ENCODE peak calls at places on chromosomes 1 and 21, in six cellular contexts. One of them, this sample, is unnamed. For H3K4me1, the result is how much of the 10 kb centered on the place peaks cover.

GRCh38 chr21:39353295-39353694 is 4.4 kb upstream of the HMGN1 start:
- DNase-seq in PC-9: no peak
- DNase-seq in mesenchymal stem cell: peak
- DNase-seq in lung: no peak
- DNase-seq in aorta: no peak
- DNase-seq in fibroblast of lung: no peak
- DNase-seq in this sample: no peak

GRCh38 chr1:2988256-2988655 is 33.0 kb upstream of the ACTRT2 start:
- DNase-seq in mesenchymal stem cell: no peak
- DNase-seq in aorta: peak
- DNase-seq in fibroblast of lung: no peak
- DNase-seq in lung: no peak
- DNase-seq in PC-9: no peak
- DNase-seq in this sample: no peak

GRCh38 chr21:35077975-35078374 is 28.9 kb upstream of the RUNX1 start:
- DNase-seq in mesenchymal stem cell: no peak
- DNase-seq in PC-9: no peak
- DNase-seq in fibroblast of lung: peak
- DNase-seq in aorta: no peak
- DNase-seq in lung: no peak
- DNase-seq in this sample: no peak

GRCh38 chr1:231934797-231935196 is 308.2 kb downstream of the DISC1 start:
- DNase-seq in aorta: no peak
- DNase-seq in fibroblast of lung: peak
- DNase-seq in PC-9: no peak
- DNase-seq in lung: no peak
- DNase-seq in mesenchymal stem cell: no peak
- DNase-seq in this sample: no peak

GRCh38 chr1:20076695-20077461 is 6.9 kb downstream of the PLA2G5 start:
- DNase-seq in lung: no peak
- DNase-seq in aorta: no peak
- DNase-seq in mesenchymal stem cell: no peak
- DNase-seq in fibroblast of lung: peak
- DNase-seq in PC-9: no peak
- DNase-seq in this sample: no peak

GRCh38 chr1:27476222-27476621 is 13.7 kb downstream of the WASF2 start:
- DNase-seq in fibroblast of lung: no peak
- DNase-seq in lung: no peak
- DNase-seq in PC-9: no peak
- DNase-seq in mesenchymal stem cell: no peak
- DNase-seq in aorta: no peak
- DNase-seq in this sample: no peak

GRCh38 chr1:39346876-39347275 is 142.4 kb downstream of the MACF1 start:
- DNase-seq in mesenchymal stem cell: no peak
- DNase-seq in aorta: no peak
- DNase-seq in fibroblast of lung: no peak
- DNase-seq in PC-9: no peak
- DNase-seq in lung: no peak
- DNase-seq in this sample: no peak

GRCh38 chr21:39610705-39611104 is 2.0 kb upstream of the B3GALT5 start:
- DNase-seq in lung: no peak
- DNase-seq in PC-9: no peak
- DNase-seq in aorta: no peak
- DNase-seq in fibroblast of lung: peak
- DNase-seq in mesenchymal stem cell: no peak
- DNase-seq in this sample: no peak

GRCh38 chr21:45420061-45420521 is 15.1 kb downstream of the COL18A1 start:
- DNase-seq in lung: no peak
- DNase-seq in fibroblast of lung: peak
- DNase-seq in aorta: peak
- DNase-seq in mesenchymal stem cell: no peak
- DNase-seq in PC-9: no peak
- DNase-seq in this sample: peak

GRCh38 chr1:32351859-32352745 is 10.2 kb downstream of the FAM229A start:
- DNase-seq in lung: peak
- DNase-seq in aorta: no peak
- DNase-seq in fibroblast of lung: peak
- DNase-seq in PC-9: no peak
- DNase-seq in mesenchymal stem cell: peak
- DNase-seq in this sample: peak

GRCh38 chr1:66598670-66599069 is 64.7 kb downstream of the SGIP1 start:
- DNase-seq in aorta: no peak
- DNase-seq in mesenchymal stem cell: peak
- DNase-seq in PC-9: no peak
- DNase-seq in lung: no peak
- DNase-seq in fibroblast of lung: peak
- DNase-seq in this sample: no peak

GRCh38 chr1:180610556-180611015 is 21.2 kb upstream of the XPR1 start:
- DNase-seq in aorta: no peak
- DNase-seq in mesenchymal stem cell: no peak
- DNase-seq in fibroblast of lung: peak
- DNase-seq in PC-9: no peak
- DNase-seq in lung: no peak
- DNase-seq in this sample: no peak

GRCh38 chr1:23217421-23218115 is at the start of gene HTR1D:
- DNase-seq in mesenchymal stem cell: no peak
- DNase-seq in fibroblast of lung: no peak
- DNase-seq in aorta: peak
- DNase-seq in PC-9: peak
- DNase-seq in lung: no peak
- DNase-seq in this sample: no peak

GRCh38 chr1:172537827-172538391 is 5.0 kb downstream of the SUCO start:
- DNase-seq in fibroblast of lung: peak
- DNase-seq in aorta: no peak
- DNase-seq in mesenchymal stem cell: no peak
- DNase-seq in PC-9: no peak
- DNase-seq in lung: no peak
- DNase-seq in this sample: no peak

GRCh38 chr1:235679005-235679404 is 29.4 kb upstream of the GNG4 start:
- DNase-seq in mesenchymal stem cell: no peak
- DNase-seq in lung: no peak
- DNase-seq in aorta: no peak
- DNase-seq in fibroblast of lung: no peak
- DNase-seq in PC-9: no peak
- DNase-seq in this sample: no peak

GRCh38 chr1:2130871-2131289 is 63.7 kb downstream of the FAAP20 start:
- DNase-seq in fibroblast of lung: no peak
- DNase-seq in PC-9: no peak
- DNase-seq in lung: no peak
- DNase-seq in mesenchymal stem cell: no peak
- DNase-seq in aorta: peak
- DNase-seq in this sample: no peak

GRCh38 chr1:232450626-232451025 is 179.3 kb downstream of the SIPA1L2 start:
- DNase-seq in PC-9: no peak
- DNase-seq in fibroblast of lung: no peak
- DNase-seq in lung: no peak
- DNase-seq in aorta: no peak
- DNase-seq in mesenchymal stem cell: no peak
- DNase-seq in this sample: no peak

GRCh38 chr1:214401666-214402065 is 120.7 kb downstream of the SMYD2 start:
- DNase-seq in PC-9: no peak
- DNase-seq in fibroblast of lung: peak
- DNase-seq in mesenchymal stem cell: peak
- DNase-seq in aorta: no peak
- DNase-seq in lung: no peak
- DNase-seq in this sample: no peak

GRCh38 chr1:94105957-94106529 is 14.9 kb downstream of the ABCA4 start:
- DNase-seq in lung: no peak
- DNase-seq in fibroblast of lung: peak
- DNase-seq in aorta: no peak
- DNase-seq in mesenchymal stem cell: no peak
- DNase-seq in PC-9: no peak
- DNase-seq in this sample: no peak

GRCh38 chr1:209030454-209031167 is 552.9 kb upstream of the CAMK1G start:
- DNase-seq in aorta: no peak
- DNase-seq in PC-9: no peak
- DNase-seq in fibroblast of lung: no peak
- DNase-seq in mesenchymal stem cell: no peak
- DNase-seq in lung: peak
- DNase-seq in this sample: no peak

GRCh38 chr1:52752427-52752826 is 26.2 kb downstream of the ZYG11B start:
- DNase-seq in aorta: no peak
- DNase-seq in PC-9: no peak
- DNase-seq in lung: no peak
- DNase-seq in mesenchymal stem cell: peak
- DNase-seq in fibroblast of lung: peak
- DNase-seq in this sample: no peak

GRCh38 chr1:32892368-32893197 is 6.3 kb downstream of the HPCA start:
- DNase-seq in mesenchymal stem cell: no peak
- DNase-seq in lung: no peak
- DNase-seq in PC-9: no peak
- DNase-seq in aorta: peak
- DNase-seq in fibroblast of lung: peak
- DNase-seq in this sample: no peak

GRCh38 chr1:238451006-238451405 is 560.3 kb upstream of the ZP4 start:
- DNase-seq in fibroblast of lung: peak
- DNase-seq in PC-9: no peak
- DNase-seq in aorta: no peak
- DNase-seq in lung: no peak
- DNase-seq in mesenchymal stem cell: no peak
- DNase-seq in this sample: no peak

GRCh38 chr1:218991089-218991488 is 182.6 kb upstream of the LYPLAL1 start:
- DNase-seq in fibroblast of lung: no peak
- DNase-seq in lung: no peak
- DNase-seq in PC-9: no peak
- DNase-seq in mesenchymal stem cell: no peak
- DNase-seq in aorta: no peak
- DNase-seq in this sample: no peak

DNA sequence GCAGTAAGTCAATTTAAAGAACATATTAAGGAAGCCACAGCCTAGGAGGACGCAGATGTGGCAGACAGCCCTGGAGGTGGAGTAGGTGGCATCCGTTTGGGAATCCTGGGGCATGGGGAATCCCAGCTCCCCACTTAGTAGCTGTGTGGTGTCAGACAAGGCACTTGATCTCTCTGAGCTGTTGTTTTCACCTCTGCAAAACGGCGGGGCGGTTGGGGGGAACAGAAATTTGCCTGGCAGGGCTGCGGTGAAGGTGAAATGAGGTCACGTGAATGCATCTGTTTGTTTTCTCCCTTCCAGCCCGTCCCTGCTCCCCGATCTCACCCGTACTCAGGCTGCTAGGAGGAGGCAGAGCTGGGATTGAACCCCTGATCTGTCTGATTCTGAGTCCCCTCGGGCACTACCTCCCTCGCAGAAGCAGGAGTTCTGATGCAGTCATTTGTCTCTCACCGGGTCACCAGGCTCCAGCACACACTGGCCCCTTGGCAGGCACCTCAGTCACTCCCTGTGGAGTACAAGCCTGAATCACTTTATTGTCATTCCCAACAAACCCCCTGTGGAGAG is 2.2 kb upstream of the LAPTM5 start:
- DNase-seq in PC-9: no peak
- DNase-seq in mesenchymal stem cell: no peak
- DNase-seq in aorta: no peak
- DNase-seq in fibroblast of lung: no peak
- DNase-seq in lung: no peak
- DNase-seq in this sample: no peak
- H3K4me1 ChIP-seq in PC-9: under half
- H3K4me1 ChIP-seq in mesenchymal stem cell: under half
- H3K4me1 ChIP-seq in aorta: under half
- H3K4me1 ChIP-seq in fibroblast of lung: under half
- H3K4me1 ChIP-seq in lung: under half
- H3K4me1 ChIP-seq in this sample: under half

GRCh38 chr1:198638441-198638840 is 399 bp upstream of the PTPRC start:
- DNase-seq in lung: no peak
- DNase-seq in aorta: no peak
- DNase-seq in fibroblast of lung: no peak
- DNase-seq in PC-9: no peak
- DNase-seq in mesenchymal stem cell: no peak
- DNase-seq in this sample: no peak
- H3K4me1 ChIP-seq in lung: under half
- H3K4me1 ChIP-seq in aorta: under half
- H3K4me1 ChIP-seq in fibroblast of lung: under half
- H3K4me1 ChIP-seq in PC-9: under half
- H3K4me1 ChIP-seq in mesenchymal stem cell: under half
- H3K4me1 ChIP-seq in this sample: under half

DNA sequence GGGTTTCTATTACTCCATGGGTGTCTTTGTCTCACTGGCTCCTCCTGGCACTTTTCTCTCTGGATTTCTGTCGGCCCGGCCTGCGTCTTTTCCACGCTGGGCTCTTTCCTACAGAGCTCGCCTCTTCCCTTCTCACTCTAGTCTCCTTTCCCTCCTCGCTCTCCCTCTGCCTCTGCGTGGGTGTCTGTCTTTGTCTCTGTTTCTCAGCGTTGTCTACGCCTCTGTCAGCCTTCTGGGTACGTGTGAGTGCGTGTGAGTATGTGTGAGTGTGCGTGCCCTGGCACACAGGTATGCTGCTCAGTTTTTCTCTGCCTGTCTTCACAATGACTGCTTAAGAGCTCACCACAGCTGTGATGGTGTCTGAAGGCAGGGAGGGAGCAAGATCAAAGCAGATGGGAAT is 77.7 kb downstream of the KIRREL1 start:
- DNase-seq in PC-9: no peak
- DNase-seq in mesenchymal stem cell: no peak
- DNase-seq in fibroblast of lung: peak
- DNase-seq in aorta: no peak
- DNase-seq in lung: no peak
- DNase-seq in this sample: no peak
- H3K4me1 ChIP-seq in PC-9: under half
- H3K4me1 ChIP-seq in mesenchymal stem cell: half or more
- H3K4me1 ChIP-seq in fibroblast of lung: under half
- H3K4me1 ChIP-seq in aorta: under half
- H3K4me1 ChIP-seq in lung: under half
- H3K4me1 ChIP-seq in this sample: under half

GRCh38 chr1:182791464-182792179 is 2.0 kb downstream of the NPL start:
- DNase-seq in PC-9: no peak
- DNase-seq in lung: no peak
- DNase-seq in mesenchymal stem cell: no peak
- DNase-seq in fibroblast of lung: no peak
- DNase-seq in aorta: no peak
- DNase-seq in this sample: no peak

GRCh38 chr1:182794802-182795201 is 5.2 kb downstream of the NPL start:
- DNase-seq in fibroblast of lung: no peak
- DNase-seq in aorta: no peak
- DNase-seq in PC-9: no peak
- DNase-seq in lung: no peak
- DNase-seq in mesenchymal stem cell: no peak
- DNase-seq in this sample: no peak

DNA sequence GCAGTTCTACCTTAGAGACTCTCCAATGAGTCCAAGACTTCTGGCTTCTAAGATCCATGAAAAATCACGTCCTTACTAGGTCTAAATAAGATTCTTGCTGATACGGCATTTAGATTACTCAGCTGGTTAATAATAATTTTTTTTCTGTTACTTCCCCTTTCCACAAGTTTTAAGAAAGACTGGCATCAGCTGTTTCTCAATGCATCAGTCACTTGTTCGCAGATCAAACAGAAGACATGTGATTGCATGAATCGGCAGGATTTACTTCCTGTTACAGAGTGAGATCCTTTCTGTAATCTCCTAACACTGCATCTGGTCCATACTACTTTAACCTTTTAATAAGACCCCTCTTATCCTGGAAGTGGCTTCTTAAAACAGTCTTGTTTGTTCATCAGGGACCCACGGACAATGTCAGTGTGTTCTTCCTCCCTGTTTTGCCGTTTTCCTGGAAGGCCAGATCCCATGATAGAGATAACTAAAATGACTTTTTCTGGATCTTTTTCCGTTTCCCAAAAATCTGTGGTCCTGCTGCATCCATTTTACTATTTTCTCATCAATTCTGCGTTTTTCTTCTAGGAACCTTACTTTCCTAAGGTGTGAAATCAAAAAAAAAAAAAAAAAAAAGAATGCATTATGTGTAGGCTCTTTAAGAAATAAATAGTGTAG is 6.1 kb downstream of the NPL start:
- DNase-seq in PC-9: no peak
- DNase-seq in mesenchymal stem cell: no peak
- DNase-seq in lung: no peak
- DNase-seq in aorta: no peak
- DNase-seq in fibroblast of lung: no peak
- DNase-seq in this sample: no peak
- H3K4me1 ChIP-seq in PC-9: under half
- H3K4me1 ChIP-seq in mesenchymal stem cell: under half
- H3K4me1 ChIP-seq in lung: under half
- H3K4me1 ChIP-seq in aorta: under half
- H3K4me1 ChIP-seq in fibroblast of lung: under half
- H3K4me1 ChIP-seq in this sample: under half

This sample was measured in stomach.